ENCODE peak calls at places on chromosomes 7 and 10, in eight cellular contexts. A is activated effector memory CD4-positive, alpha-beta T cell treated with anti-CD3 and anti-CD28 coated beads, Interleukin-2, amount 50 U/mL, for 16 hours; E is prostate gland; D is NCI-H1436; W is right cardiac atrium; G is activated T-helper 1 cell treated with anti-CD3 and anti-CD28 coated beads, Interleukin-2, amount 50 U/mL, for 16 hours; T is putamen; R is HT-29. M is an unnamed sample.

GRCh38 chr7:137903382-137904169 is 56.8 kb upstream of the DGKI start:
- DNase-seq in A (peak; percentile 80), E (peak; percentile 68), D (peak; percentile 67), W (no peak), G (no peak), T (peak; percentile 76), R (peak; percentile 91), M (peak; percentile 73)

GRCh38 chr10:123148414-123149161 is 652 bp downstream of the HMX2 start:
- DNase-seq in A (no peak), E (no peak), D (no peak), W (no peak), G (no peak), T (no peak), R (no peak), M (no peak)

GRCh38 chr10:128128582-128128981 is 2.4 kb upstream of the MKI67 start:
- DNase-seq in A (no peak), E (no peak), D (no peak), W (no peak), G (no peak), T (no peak), R (no peak), M (no peak)

GRCh38 chr10:4234661-4235060 is 449.7 kb upstream of the KLF6 start:
- DNase-seq in A (peak; percentile 76), E (no peak), D (no peak), W (no peak), G (no peak), T (no peak), R (no peak), M (no peak)

GRCh38 chr7:5523052-5523711 is 99.5 kb upstream of the TNRC18 start:
- DNase-seq in A (no peak), E (no peak), D (no peak), W (no peak), G (no peak), T (no peak), R (peak; percentile 84), M (no peak)

GRCh38 chr10:75572478-75572877 is 141.1 kb downstream of the LRMDA start:
- DNase-seq in A (no peak), E (no peak), D (no peak), W (no peak), G (no peak), T (no peak), R (no peak), M (no peak)

GRCh38 chr7:985915-986741 is 3.1 kb downstream of the CYP2W1 start:
- DNase-seq in A (no peak), E (no peak), D (no peak), W (peak; percentile 60), G (no peak), T (no peak), R (no peak), M (peak; percentile 69)

GRCh38 chr10:49096890-49097445 is 18.4 kb downstream of the VSTM4 start:
- DNase-seq in A (peak; percentile 13), E (no peak), D (no peak), W (no peak), G (no peak), T (no peak), R (no peak), M (peak; percentile 14)

GRCh38 chr10:117365612-117366011 is 9.6 kb downstream of the PDZD8 start:
- DNase-seq in A (no peak), E (no peak), D (peak; percentile 11), W (no peak), G (no peak), T (no peak), R (peak; percentile 89), M (no peak)

GRCh38 chr10:44467900-44468299 is 83.0 kb upstream of the CXCL12 start:
- DNase-seq in A (no peak), E (no peak), D (no peak), W (no peak), G (no peak), T (no peak), R (no peak), M (no peak)

GRCh38 chr7:80721880-80722595 is 83.6 kb downstream of the CD36 start:
- DNase-seq in A (no peak), E (no peak), D (no peak), W (no peak), G (no peak), T (peak; percentile 72), R (peak; percentile 62), M (no peak)

GRCh38 chr10:20142311-20142710 is 326.1 kb downstream of the PLXDC2 start:
- DNase-seq in A (no peak), E (no peak), D (no peak), W (no peak), G (no peak), T (no peak), R (no peak), M (no peak)

GRCh38 chr10:6114758-6115410 is 26.1 kb downstream of the RBM17 start:
- DNase-seq in A (no peak), E (no peak), D (no peak), W (no peak), G (no peak), T (peak; percentile 79), R (no peak), M (no peak)

GRCh38 chr7:128113839-128114238 is 82.6 kb upstream of the LRRC4 start:
- DNase-seq in A (peak; percentile 30), E (no peak), D (no peak), W (no peak), G (no peak), T (no peak), R (no peak), M (peak; percentile 3)

GRCh38 chr10:88810196-88810961 is 7.8 kb downstream of the LIPM start:
- DNase-seq in A (peak; percentile 66), E (peak; percentile 15), D (peak; percentile 59), W (no peak), G (no peak), T (peak; percentile 17), R (peak; percentile 77), M (no peak)

GRCh38 chr10:7272008-7272407 is 138.8 kb downstream of the SFMBT2 start:
- DNase-seq in A (no peak), E (no peak), D (no peak), W (no peak), G (no peak), T (no peak), R (no peak), M (no peak)

GRCh38 chr7:100430450-100431285 is 1.0 kb downstream of the MEPCE start:
- DNase-seq in A (peak; percentile 81), E (no peak), D (no peak), W (peak; percentile 68), G (no peak), T (no peak), R (no peak), M (peak; percentile 60)

M was measured in ovary.